ENCODE peak calls at places on chromosome 5, in eight cellular contexts. One of them, this sample, is unnamed.
A peak's percentile ranks its signal among the peaks of the same experiment; 100 is the strongest.

GRCh38 chr5:143767162-143767561 is 44.8 kb upstream of the HMHB1 start:
- DNase-seq in cardiac fibroblast: no peak
- DNase-seq in lower lobe of right lung: no peak
- DNase-seq in HCT116: no peak
- DNase-seq in trophoblast cell: no peak
- DNase-seq in EL: no peak
- DNase-seq in Panc1: no peak
- DNase-seq in mesendoderm: no peak
- DNase-seq in this sample: no peak

GRCh38 chr5:116621599-116621998 is 47.0 kb upstream of the SEMA6A start:
- DNase-seq in trophoblast cell: no peak
- DNase-seq in lower lobe of right lung: no peak
- DNase-seq in cardiac fibroblast: no peak
- DNase-seq in EL: no peak
- DNase-seq in mesendoderm: no peak
- DNase-seq in HCT116: no peak
- DNase-seq in Panc1: no peak
- DNase-seq in this sample: no peak

GRCh38 chr5:171226096-171226495 is 83.0 kb upstream of the TLX3 start:
- DNase-seq in Panc1: no peak
- DNase-seq in EL: no peak
- DNase-seq in mesendoderm: no peak
- DNase-seq in cardiac fibroblast: peak; percentile 7
- DNase-seq in HCT116: no peak
- DNase-seq in trophoblast cell: no peak
- DNase-seq in lower lobe of right lung: no peak
- DNase-seq in this sample: no peak

GRCh38 chr5:89282832-89283510 is 400.0 kb upstream of the MEF2C start:
- DNase-seq in HCT116: peak; percentile 29
- DNase-seq in trophoblast cell: no peak
- DNase-seq in EL: peak; percentile 37
- DNase-seq in lower lobe of right lung: no peak
- DNase-seq in mesendoderm: no peak
- DNase-seq in cardiac fibroblast: peak; percentile 80
- DNase-seq in Panc1: peak; percentile 13
- DNase-seq in this sample: peak; percentile 22

GRCh38 chr5:79193643-79194042 is 42.3 kb upstream of the JMY start:
- DNase-seq in trophoblast cell: peak; percentile 87
- DNase-seq in cardiac fibroblast: peak; percentile 36
- DNase-seq in Panc1: no peak
- DNase-seq in mesendoderm: no peak
- DNase-seq in lower lobe of right lung: no peak
- DNase-seq in EL: peak; percentile 23
- DNase-seq in HCT116: no peak
- DNase-seq in this sample: no peak

GRCh38 chr5:51811883-51812282 is 428.6 kb downstream of the ISL1 start:
- DNase-seq in HCT116: no peak
- DNase-seq in lower lobe of right lung: no peak
- DNase-seq in mesendoderm: peak; percentile 63
- DNase-seq in EL: no peak
- DNase-seq in cardiac fibroblast: no peak
- DNase-seq in Panc1: no peak
- DNase-seq in trophoblast cell: no peak
- DNase-seq in this sample: peak; percentile 41

GRCh38 chr5:159581502-159582249 is 251.4 kb upstream of the IL12B start:
- DNase-seq in trophoblast cell: no peak
- DNase-seq in Panc1: peak; percentile 92
- DNase-seq in HCT116: peak; percentile 94
- DNase-seq in EL: peak; percentile 83
- DNase-seq in mesendoderm: peak; percentile 81
- DNase-seq in lower lobe of right lung: no peak
- DNase-seq in cardiac fibroblast: peak; percentile 97
- DNase-seq in this sample: peak; percentile 10

GRCh38 chr5:52867809-52868208 is 80.1 kb downstream of the ITGA1 start:
- DNase-seq in cardiac fibroblast: peak; percentile 62
- DNase-seq in EL: peak; percentile 38
- DNase-seq in trophoblast cell: no peak
- DNase-seq in HCT116: no peak
- DNase-seq in lower lobe of right lung: no peak
- DNase-seq in Panc1: no peak
- DNase-seq in mesendoderm: no peak
- DNase-seq in this sample: no peak

GRCh38 chr5:96066386-96066719 is 104.7 kb upstream of the ELL2 start:
- DNase-seq in EL: peak; percentile 13
- DNase-seq in lower lobe of right lung: no peak
- DNase-seq in Panc1: no peak
- DNase-seq in mesendoderm: no peak
- DNase-seq in HCT116: no peak
- DNase-seq in trophoblast cell: no peak
- DNase-seq in cardiac fibroblast: no peak
- DNase-seq in this sample: no peak

GRCh38 chr5:95901676-95902646 is 59.7 kb downstream of the ELL2 start:
- DNase-seq in Panc1: peak; percentile 61
- DNase-seq in lower lobe of right lung: no peak
- DNase-seq in EL: peak; percentile 87
- DNase-seq in trophoblast cell: peak; percentile 16
- DNase-seq in cardiac fibroblast: peak; percentile 90
- DNase-seq in mesendoderm: peak; percentile 28
- DNase-seq in HCT116: peak; percentile 34
- DNase-seq in this sample: no peak

GRCh38 chr5:43631182-43631910 is 28.4 kb downstream of the NNT start:
- DNase-seq in lower lobe of right lung: no peak
- DNase-seq in trophoblast cell: peak; percentile 53
- DNase-seq in HCT116: peak; percentile 69
- DNase-seq in Panc1: peak; percentile 25
- DNase-seq in cardiac fibroblast: peak; percentile 90
- DNase-seq in mesendoderm: peak; percentile 91
- DNase-seq in EL: peak; percentile 71
- DNase-seq in this sample: peak; percentile 89

GRCh38 chr5:119191944-119192343 is 121.1 kb downstream of the DMXL1 start:
- DNase-seq in trophoblast cell: no peak
- DNase-seq in lower lobe of right lung: no peak
- DNase-seq in cardiac fibroblast: no peak
- DNase-seq in HCT116: no peak
- DNase-seq in Panc1: no peak
- DNase-seq in EL: no peak
- DNase-seq in mesendoderm: no peak
- DNase-seq in this sample: no peak

GRCh38 chr5:67031689-67032088 is 164.9 kb downstream of the CD180 start:
- DNase-seq in Panc1: no peak
- DNase-seq in mesendoderm: no peak
- DNase-seq in cardiac fibroblast: peak; percentile 37
- DNase-seq in EL: no peak
- DNase-seq in trophoblast cell: no peak
- DNase-seq in HCT116: no peak
- DNase-seq in lower lobe of right lung: no peak
- DNase-seq in this sample: no peak

GRCh38 chr5:31811210-31811609 is 172.3 kb downstream of the PDZD2 start:
- DNase-seq in HCT116: peak; percentile 48
- DNase-seq in trophoblast cell: peak; percentile 87
- DNase-seq in Panc1: peak; percentile 28
- DNase-seq in lower lobe of right lung: no peak
- DNase-seq in EL: peak; percentile 92
- DNase-seq in cardiac fibroblast: peak; percentile 96
- DNase-seq in mesendoderm: peak; percentile 65
- DNase-seq in this sample: no peak

GRCh38 chr5:24510523-24510988 is 134.2 kb downstream of the CDH10 start:
- DNase-seq in cardiac fibroblast: no peak
- DNase-seq in trophoblast cell: no peak
- DNase-seq in Panc1: no peak
- DNase-seq in lower lobe of right lung: no peak
- DNase-seq in EL: no peak
- DNase-seq in mesendoderm: no peak
- DNase-seq in HCT116: no peak
- DNase-seq in this sample: no peak

GRCh38 chr5:94241288-94241651 is 377.1 kb downstream of the KIAA0825 start:
- DNase-seq in Panc1: no peak
- DNase-seq in cardiac fibroblast: peak; percentile 68
- DNase-seq in EL: peak; percentile 68
- DNase-seq in trophoblast cell: no peak
- DNase-seq in mesendoderm: no peak
- DNase-seq in lower lobe of right lung: no peak
- DNase-seq in HCT116: peak; percentile 62
- DNase-seq in this sample: no peak

GRCh38 chr5:137666109-137666850 is 69.6 kb downstream of the KLHL3 start:
- DNase-seq in HCT116: no peak
- DNase-seq in cardiac fibroblast: peak; percentile 47
- DNase-seq in trophoblast cell: no peak
- DNase-seq in Panc1: no peak
- DNase-seq in lower lobe of right lung: no peak
- DNase-seq in EL: peak; percentile 8
- DNase-seq in mesendoderm: no peak
- DNase-seq in this sample: no peak

GRCh38 chr5:38433160-38433861 is 123.1 kb downstream of the LIFR start:
- DNase-seq in trophoblast cell: no peak
- DNase-seq in lower lobe of right lung: no peak
- DNase-seq in HCT116: no peak
- DNase-seq in cardiac fibroblast: peak; percentile 71
- DNase-seq in EL: peak; percentile 80
- DNase-seq in mesendoderm: no peak
- DNase-seq in Panc1: no peak
- DNase-seq in this sample: peak; percentile 83

GRCh38 chr5:75051217-75051751 is 1.1 kb downstream of the GCNT4 start:
- DNase-seq in HCT116: no peak
- DNase-seq in cardiac fibroblast: peak; percentile 3
- DNase-seq in Panc1: no peak
- DNase-seq in mesendoderm: peak; percentile 32
- DNase-seq in lower lobe of right lung: no peak
- DNase-seq in EL: no peak
- DNase-seq in trophoblast cell: no peak
- DNase-seq in this sample: peak; percentile 32

GRCh38 chr5:142699105-142699720 is 13.3 kb upstream of the FGF1 start:
- DNase-seq in cardiac fibroblast: peak; percentile 91
- DNase-seq in trophoblast cell: peak; percentile 80
- DNase-seq in HCT116: peak; percentile 66
- DNase-seq in Panc1: peak; percentile 85
- DNase-seq in EL: peak; percentile 83
- DNase-seq in lower lobe of right lung: peak; percentile 84
- DNase-seq in mesendoderm: peak; percentile 85
- DNase-seq in this sample: peak; percentile 93

GRCh38 chr5:150298701-150299451 is 3.8 kb downstream of the ARSI start:
- DNase-seq in cardiac fibroblast: peak; percentile 93
- DNase-seq in lower lobe of right lung: no peak
- DNase-seq in EL: peak; percentile 95
- DNase-seq in HCT116: no peak
- DNase-seq in Panc1: no peak
- DNase-seq in trophoblast cell: peak; percentile 43
- DNase-seq in mesendoderm: no peak
- DNase-seq in this sample: no peak

GRCh38 chr5:67774153-67774552 is 441.4 kb upstream of the PIK3R1 start:
- DNase-seq in HCT116: no peak
- DNase-seq in EL: no peak
- DNase-seq in trophoblast cell: no peak
- DNase-seq in mesendoderm: no peak
- DNase-seq in lower lobe of right lung: no peak
- DNase-seq in cardiac fibroblast: peak; percentile 69
- DNase-seq in Panc1: no peak
- DNase-seq in this sample: no peak

GRCh38 chr5:148541054-148541835 is 113.1 kb downstream of the HTR4 start:
- DNase-seq in HCT116: no peak
- DNase-seq in cardiac fibroblast: no peak
- DNase-seq in EL: no peak
- DNase-seq in mesendoderm: no peak
- DNase-seq in Panc1: no peak
- DNase-seq in trophoblast cell: no peak
- DNase-seq in lower lobe of right lung: no peak
- DNase-seq in this sample: no peak

GRCh38 chr5:33310471-33310870 is 130.3 kb upstream of the TARS1 start:
- DNase-seq in Panc1: no peak
- DNase-seq in cardiac fibroblast: peak; percentile 92
- DNase-seq in trophoblast cell: no peak
- DNase-seq in mesendoderm: no peak
- DNase-seq in HCT116: no peak
- DNase-seq in lower lobe of right lung: no peak
- DNase-seq in EL: peak; percentile 84
- DNase-seq in this sample: no peak

GRCh38 chr5:131064669-131065371 is 100.2 kb downstream of the HINT1 start:
- DNase-seq in mesendoderm: no peak
- DNase-seq in trophoblast cell: no peak
- DNase-seq in Panc1: no peak
- DNase-seq in EL: no peak
- DNase-seq in lower lobe of right lung: no peak
- DNase-seq in HCT116: no peak
- DNase-seq in cardiac fibroblast: no peak
- DNase-seq in this sample: no peak

GRCh38 chr5:78747703-78748359 is 99.3 kb upstream of the LHFPL2 start:
- DNase-seq in lower lobe of right lung: no peak
- DNase-seq in trophoblast cell: no peak
- DNase-seq in HCT116: no peak
- DNase-seq in Panc1: no peak
- DNase-seq in cardiac fibroblast: peak; percentile 86
- DNase-seq in EL: peak; percentile 81
- DNase-seq in mesendoderm: peak; percentile 30
- DNase-seq in this sample: peak; percentile 15

GRCh38 chr5:169569513-169569912 is 14.1 kb upstream of the SPDL1 start:
- DNase-seq in EL: no peak
- DNase-seq in lower lobe of right lung: no peak
- DNase-seq in Panc1: no peak
- DNase-seq in HCT116: no peak
- DNase-seq in cardiac fibroblast: no peak
- DNase-seq in mesendoderm: no peak
- DNase-seq in trophoblast cell: no peak
- DNase-seq in this sample: no peak

GRCh38 chr5:141839015-141839513 is 39.1 kb downstream of the PCDH1 start:
- DNase-seq in cardiac fibroblast: peak; percentile 87
- DNase-seq in EL: peak; percentile 36
- DNase-seq in mesendoderm: peak; percentile 87
- DNase-seq in lower lobe of right lung: no peak
- DNase-seq in trophoblast cell: no peak
- DNase-seq in HCT116: no peak
- DNase-seq in Panc1: no peak
- DNase-seq in this sample: no peak

GRCh38 chr5:139746691-139747582 is 48.7 kb upstream of the PSD2 start:
- DNase-seq in Panc1: no peak
- DNase-seq in cardiac fibroblast: no peak
- DNase-seq in EL: peak; percentile 57
- DNase-seq in HCT116: no peak
- DNase-seq in trophoblast cell: no peak
- DNase-seq in mesendoderm: peak; percentile 81
- DNase-seq in lower lobe of right lung: no peak
- DNase-seq in this sample: peak; percentile 96